ENCODE peak calls at places on chromosomes 6 and 20, in nine cellular contexts. F, H, R, J, A, B, U, I and O are unnamed samples.

GRCh38 chr20:48820649-48820973 is 7.2 kb downstream of the PREX1 start:
- DNase-seq in A (no peak), B (no peak), R (no peak), U (no peak), H (no peak), F (no peak), I (no peak), J (no peak), O (no peak)

GRCh38 chr6:121559611-121560269 is 124.3 kb downstream of the GJA1 start:
- DNase-seq in A (no peak), B (no peak), F (no peak), R (no peak), J (no peak), H (no peak), U (no peak), I (no peak), O (no peak)

GRCh38 chr6:28969129-28969528 is 36.0 kb downstream of the ZNF311 start:
- DNase-seq in I (no peak), U (no peak), B (no peak), F (no peak), A (no peak), J (peak; percentile 76), R (no peak), H (no peak), O (no peak)

GRCh38 chr6:159833556-159833955 is 33.5 kb downstream of the PNLDC1 start:
- DNase-seq in F (no peak), I (no peak), U (no peak), A (no peak), J (no peak), B (no peak), R (no peak), H (no peak), O (no peak)

GRCh38 chr20:4875578-4876067 is 125.7 kb downstream of the SLC23A2 start:
- DNase-seq in I (no peak), H (peak; percentile 58), J (no peak), A (no peak), R (no peak), U (no peak), B (no peak), F (no peak), O (no peak)

GRCh38 chr6:13924146-13924948 is 405 bp upstream of the RNF182 start:
- DNase-seq in J (peak; percentile 87), U (peak; percentile 31), R (peak; percentile 34), H (no peak), B (peak; percentile 55), I (no peak), A (no peak), F (peak; percentile 17), O (no peak)

GRCh38 chr20:53265304-53265875 is 293.2 kb downstream of the TSHZ2 start:
- DNase-seq in A (no peak), U (no peak), I (no peak), F (no peak), J (no peak), R (no peak), H (no peak), B (no peak), O (no peak)

GRCh38 chr6:115441671-115442070 is 619.0 kb downstream of the FRK start:
- DNase-seq in J (no peak), R (no peak), B (no peak), A (no peak), H (no peak), U (no peak), F (no peak), I (no peak), O (no peak)

GRCh38 chr6:46772038-46772437 is 21.2 kb upstream of the MEP1A start:
- DNase-seq in B (no peak), U (no peak), A (no peak), H (no peak), F (no peak), I (no peak), R (no peak), J (no peak), O (no peak)

GRCh38 chr20:57399587-57400261 is 8.5 kb downstream of the RBM38 start:
- DNase-seq in R (no peak), B (no peak), I (peak; percentile 73), F (no peak), H (peak; percentile 71), U (no peak), A (no peak), J (no peak), O (no peak)

GRCh38 chr6:164274510-164274909 is 860.0 kb downstream of the QKI start:
- DNase-seq in I (no peak), H (no peak), A (no peak), U (no peak), J (no peak), F (no peak), B (no peak), R (no peak), O (no peak)

GRCh38 chr20:63025534-63026331 is 19.0 kb upstream of the BHLHE23 start:
- DNase-seq in R (no peak), A (no peak), U (no peak), H (no peak), J (no peak), F (peak; percentile 23), I (no peak), B (no peak), O (no peak)

GRCh38 chr20:47785321-47785899 is at the start of gene SULF2:
- DNase-seq in B (no peak), J (peak; percentile 60), F (no peak), R (no peak), I (no peak), U (peak; percentile 61), A (no peak), H (no peak), O (no peak)

GRCh38 chr20:24998631-24999445 is 6.3 kb upstream of the APMAP start:
- DNase-seq in U (no peak), B (peak; percentile 34), J (peak; percentile 30), R (no peak), A (no peak), F (no peak), H (no peak), I (peak; percentile 53), O (no peak)

GRCh38 chr6:7615611-7616383 is 25.8 kb downstream of the SNRNP48 start:
- DNase-seq in U (no peak), F (peak; percentile 57), A (peak; percentile 82), H (no peak), I (no peak), R (peak; percentile 57), J (peak; percentile 58), B (no peak), O (peak; percentile 79)

GRCh38 chr6:48397887-48398286 is 286.9 kb upstream of the PTCHD4 start:
- DNase-seq in B (no peak), F (no peak), I (no peak), U (no peak), H (no peak), A (no peak), J (no peak), R (no peak), O (no peak)

GRCh38 chr6:141169419-141169818 is 963.3 kb upstream of the GJE1 start:
- DNase-seq in R (no peak), I (no peak), J (no peak), B (no peak), A (no peak), U (no peak), H (no peak), F (peak; percentile 1), O (no peak)

GRCh38 chr20:38833857-38834164 is 28.3 kb downstream of the PPP1R16B start:
- DNase-seq in H (no peak), B (no peak), R (no peak), U (no peak), A (no peak), F (no peak), J (no peak), I (no peak), O (no peak)
- TF ChIP-seq POLR2A in H (no peak), B (no peak), R (no peak), U (no peak), A (no peak), F (no peak), J (no peak), I (no peak), O (no peak)

GRCh38 chr6:125586605-125587004 is 162.8 kb upstream of the HEY2 start:
- DNase-seq in A (no peak), I (no peak), H (no peak), F (no peak), J (no peak), B (no peak), U (no peak), R (no peak), O (no peak)
- TF ChIP-seq POLR2A in A (no peak), I (no peak), H (no peak), F (no peak), J (no peak), B (no peak), U (no peak), R (no peak), O (no peak)

GRCh38 chr6:117484052-117484646 is 1.7 kb downstream of the DCBLD1 start:
- DNase-seq in B (no peak), U (no peak), J (no peak), H (no peak), A (no peak), I (no peak), R (no peak), F (no peak), O (no peak)

GRCh38 chr6:117481926-117482239 is 591 bp upstream of the DCBLD1 start:
- DNase-seq in J (no peak), B (no peak), I (no peak), R (no peak), H (no peak), A (no peak), U (no peak), F (no peak), O (peak; percentile 23)

GRCh38 chr6:117482240-117483003 is at the start of gene DCBLD1:
- DNase-seq in F (peak; percentile 69), U (peak; percentile 68), H (no peak), I (peak; percentile 82), J (peak; percentile 80), A (no peak), B (peak; percentile 55), R (peak; percentile 92), O (peak; percentile 70)

GRCh38 chr6:117483645-117484016 is 1.2 kb downstream of the DCBLD1 start:
- DNase-seq in J (no peak), A (no peak), H (no peak), F (no peak), B (no peak), U (no peak), I (no peak), R (no peak), O (peak; percentile 23)

GRCh38 chr6:117483004-117483644 is 650 bp downstream of the DCBLD1 start:
- DNase-seq in R (peak; percentile 50), J (peak; percentile 74), A (no peak), I (peak; percentile 70), B (peak; percentile 53), H (no peak), F (peak; percentile 38), U (peak; percentile 41), O (peak; percentile 44)
- TF ChIP-seq POLR2A in R (peak; percentile 65), J (no peak), A (no peak), I (no peak), B (no peak), H (peak; percentile 64), F (no peak), U (no peak), O (no peak)

GRCh38 chr20:22984008-22984407 is 51.1 kb upstream of the SSTR4 start:
- DNase-seq in U (no peak), B (no peak), I (no peak), J (no peak), A (no peak), R (no peak), F (no peak), H (no peak), O (no peak)

GRCh38 chr20:22984611-22985010 is 50.5 kb upstream of the SSTR4 start:
- DNase-seq in I (no peak), A (no peak), F (no peak), J (no peak), H (no peak), R (no peak), U (no peak), B (no peak), O (no peak)

GRCh38 chr20:22985212-22985611 is 49.9 kb upstream of the SSTR4 start:
- DNase-seq in I (no peak), F (no peak), B (no peak), J (no peak), U (no peak), H (no peak), R (no peak), A (no peak), O (no peak)
- TF ChIP-seq POLR2A in I (no peak), F (no peak), B (no peak), J (no peak), U (no peak), H (no peak), R (no peak), A (no peak), O (no peak)